ENCODE peak calls at places on chromosomes 7 and 10, in nine cellular contexts. A is HFFc6, V is AG04450, G is adrenal gland, Q is Calu3, B is AG10803, M is astrocyte of the spinal cord, K is GM23338, E is fibroblast of mammary gland. D is an unnamed sample.

GRCh38 chr10:21082206-21082605 is 185.1 kb upstream of the NEBL start:
- DNase-seq in E (peak), M (no peak), A (no peak), V (no peak), K (no peak), Q (no peak), B (peak), G (no peak), D (no peak)

GRCh38 chr7:12637819-12638592 is 49.4 kb upstream of the ARL4A start:
- DNase-seq in Q (no peak), B (no peak), V (peak), E (peak), A (no peak), G (no peak), M (no peak), K (no peak), D (no peak)

GRCh38 chr7:13050703-13051102 is 363.3 kb downstream of the ARL4A start:
- DNase-seq in V (peak), E (peak), A (peak), M (peak), Q (no peak), B (peak), K (no peak), G (no peak), D (no peak)

GRCh38 chr10:91804126-91804510 is 5.9 kb downstream of the TNKS2 start:
- DNase-seq in K (no peak), Q (no peak), V (no peak), B (no peak), E (no peak), A (no peak), M (no peak), G (no peak), D (no peak)

GRCh38 chr10:73816917-73817729 is 5.7 kb upstream of the NDST2 start:
- DNase-seq in K (no peak), A (no peak), G (no peak), B (no peak), M (no peak), V (no peak), Q (no peak), E (no peak), D (no peak)

GRCh38 chr7:5139998-5140397 is 50.0 kb upstream of the WIPI2 start:
- DNase-seq in K (peak), V (no peak), Q (peak), A (no peak), E (peak), M (no peak), G (peak), B (peak), D (no peak)

GRCh38 chr10:68502846-68503245 is 24.5 kb downstream of the SLC25A16 start:
- DNase-seq in M (no peak), E (no peak), G (no peak), Q (no peak), K (no peak), A (no peak), V (no peak), B (no peak), D (no peak)

GRCh38 chr10:98131615-98132014 is 2.8 kb upstream of the R3HCC1L start:
- DNase-seq in G (no peak), M (no peak), A (no peak), V (no peak), B (no peak), K (no peak), Q (no peak), E (no peak), D (no peak)

GRCh38 chr10:69492091-69492745 is 41.0 kb downstream of the TSPAN15 start:
- DNase-seq in A (no peak), M (no peak), V (no peak), Q (no peak), G (no peak), E (no peak), B (no peak), K (no peak), D (no peak)

GRCh38 chr7:50324113-50324512 is 19.6 kb downstream of the IKZF1 start:
- DNase-seq in K (no peak), Q (no peak), A (no peak), E (no peak), G (no peak), B (no peak), M (no peak), V (no peak), D (no peak)

GRCh38 chr10:84352251-84352842 is 24.0 kb downstream of the CCSER2 start:
- DNase-seq in A (peak), V (no peak), Q (peak), M (peak), E (peak), K (peak), G (peak), B (peak), D (peak)

GRCh38 chr7:19442016-19442785 is 266.6 kb downstream of the POLR1F start:
- DNase-seq in A (peak), V (peak), M (peak), K (peak), G (no peak), B (peak), E (peak), Q (peak), D (no peak)

GRCh38 chr7:80249184-80249583 is 114.6 kb downstream of the GNAI1 start:
- DNase-seq in K (no peak), B (no peak), V (no peak), Q (no peak), M (no peak), E (no peak), G (no peak), A (no peak), D (no peak)

GRCh38 chr7:103446046-103446520 is at the start of gene SLC26A5:
- DNase-seq in V (no peak), K (peak), A (no peak), M (no peak), Q (peak), B (no peak), E (no peak), G (no peak), D (no peak)

GRCh38 chr10:34489973-34490372 is 325.1 kb downstream of the PARD3 start:
- DNase-seq in V (peak), K (no peak), E (peak), G (no peak), Q (no peak), M (peak), B (peak), A (peak), D (no peak)

GRCh38 chr10:128877936-128878335 is 589.1 kb upstream of the MGMT start:
- DNase-seq in V (no peak), B (no peak), Q (no peak), M (no peak), A (no peak), K (no peak), E (no peak), G (no peak), D (no peak)

GRCh38 chr7:33339074-33339805 is 209.9 kb downstream of the BBS9 start:
- DNase-seq in E (peak), B (peak), Q (no peak), K (no peak), M (no peak), V (no peak), G (no peak), A (no peak), D (no peak)

GRCh38 chr7:33336820-33337219 is 207.5 kb downstream of the BBS9 start:
- DNase-seq in K (no peak), V (no peak), A (no peak), G (no peak), B (no peak), M (no peak), E (no peak), Q (no peak), D (no peak)

GRCh38 chr7:33334349-33334748 is 205.0 kb downstream of the BBS9 start:
- DNase-seq in Q (peak), G (no peak), B (peak), V (no peak), A (peak), K (peak), E (peak), M (peak), D (no peak)
- TF ChIP-seq CTCF in Q (peak), G (no peak), B (peak), V (peak), A (peak), K (peak), E (peak), M (peak), D (no peak)

GRCh38 chr7:101410743-101411476 is 48.2 kb downstream of the COL26A1 start:
- DNase-seq in E (peak), K (no peak), V (no peak), B (no peak), M (no peak), A (peak), Q (peak), G (peak), D (peak)

GRCh38 chr7:101405474-101406067 is 42.9 kb downstream of the COL26A1 start:
- DNase-seq in V (no peak), B (no peak), G (no peak), M (no peak), Q (no peak), K (no peak), E (no peak), A (no peak), D (no peak)

GRCh38 chr7:101412976-101413375 is 50.3 kb downstream of the COL26A1 start:
- DNase-seq in M (no peak), A (no peak), G (no peak), K (peak), Q (no peak), V (no peak), B (no peak), E (no peak), D (no peak)

DNA sequence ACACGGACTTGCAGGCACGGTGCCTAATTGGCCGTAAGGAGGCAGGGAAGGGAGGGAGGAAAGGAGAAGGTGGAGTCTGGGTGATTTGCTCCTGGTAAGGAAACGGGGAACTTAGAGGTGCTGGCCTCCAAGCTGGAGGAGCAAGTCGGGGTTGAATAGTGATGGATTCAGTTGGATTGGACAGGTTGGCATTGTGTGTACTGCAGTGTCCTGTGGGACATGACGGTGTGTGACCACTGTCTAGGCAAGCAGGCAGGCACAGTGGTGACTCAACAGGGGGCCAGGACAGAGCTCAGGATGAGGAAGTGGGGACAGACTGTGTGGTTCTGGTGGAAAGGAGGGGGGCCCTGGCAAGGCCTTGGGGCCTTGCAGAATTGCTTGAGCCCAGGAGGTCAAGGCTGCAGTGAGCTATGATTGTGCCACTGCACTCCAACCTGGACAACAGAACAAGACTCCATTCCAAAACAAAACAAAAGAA is 48.8 kb downstream of the COL26A1 start:
- DNase-seq in G (peak), M (no peak), Q (no peak), A (no peak), B (no peak), E (no peak), K (peak), V (no peak), D (no peak)
- TF ChIP-seq CTCF in G (no peak), M (no peak), Q (no peak), A (peak), B (no peak), E (no peak), K (no peak), V (no peak), D (peak)

GRCh38 chr7:17940302-17941170 is at the start of gene SNX13:
- DNase-seq in B (peak), G (peak), K (peak), E (peak), A (peak), Q (peak), M (peak), V (peak), D (peak)
- TF ChIP-seq CTCF in B (peak), G (no peak), K (no peak), E (no peak), A (peak), Q (peak), M (peak), V (peak), D (peak)

DNA sequence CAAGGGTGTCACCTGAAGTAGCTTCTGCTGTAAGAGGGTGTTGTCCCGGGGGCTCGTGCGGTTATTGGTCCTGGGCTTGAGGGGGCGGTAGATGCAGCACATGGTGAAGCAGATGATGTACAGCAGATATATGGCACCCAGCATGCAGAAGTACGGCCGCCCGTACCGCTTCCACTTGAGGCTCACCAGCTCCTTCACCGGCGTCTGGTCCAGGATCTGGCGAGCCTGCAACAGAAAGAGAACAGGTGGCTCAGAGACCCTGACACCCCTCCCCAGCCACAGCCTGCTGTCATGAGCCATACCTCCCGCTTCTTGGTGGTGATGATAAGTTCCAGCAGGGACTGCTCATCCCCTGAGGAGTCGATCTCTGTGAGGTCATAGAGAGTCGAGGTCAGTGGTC is 10.1 kb downstream of the TRPV6 start:
- DNase-seq in M (no peak), E (no peak), Q (no peak), G (no peak), B (no peak), V (no peak), A (no peak), K (no peak), D (no peak)
- TF ChIP-seq CTCF in M (no peak), E (no peak), Q (no peak), G (no peak), B (no peak), V (no peak), A (no peak), K (no peak), D (no peak)

DNA sequence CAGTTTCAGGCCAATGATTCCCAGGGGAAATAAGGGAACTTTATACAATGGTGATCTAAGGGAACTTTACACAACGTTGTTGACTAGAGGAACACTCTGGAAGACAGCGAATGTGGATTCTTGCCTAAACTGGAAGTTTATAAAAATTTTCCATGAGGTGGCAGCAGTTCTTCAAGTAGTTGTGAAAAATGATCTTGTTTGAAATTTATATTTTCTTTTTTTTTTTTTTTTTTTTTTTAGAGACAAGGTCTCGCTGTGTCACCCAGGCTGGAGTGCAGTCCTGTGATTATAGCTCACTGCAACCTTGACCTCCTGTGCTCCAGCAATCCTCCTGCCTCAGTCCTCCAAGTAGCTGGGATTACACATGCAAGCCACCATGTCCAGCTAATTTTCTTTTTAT is 32.1 kb upstream of the GTF2I start:
- DNase-seq in E (peak), V (peak), K (no peak), A (peak), G (peak), Q (no peak), B (peak), M (peak), D (no peak)
- TF ChIP-seq CTCF in E (peak), V (no peak), K (no peak), A (peak), G (peak), Q (no peak), B (peak), M (peak), D (no peak)

GRCh38 chr7:121449304-121449703 is 53.2 kb upstream of the FAM3C start:
- DNase-seq in V (no peak), M (no peak), G (no peak), Q (no peak), E (peak), B (peak), K (no peak), A (peak), D (no peak)
- TF ChIP-seq CTCF in V (peak), M (no peak), G (no peak), Q (no peak), E (peak), B (peak), K (no peak), A (no peak), D (no peak)

GRCh38 chr7:158706710-158707590 is 2.3 kb upstream of the NCAPG2 start:
- DNase-seq in M (no peak), E (no peak), B (no peak), A (no peak), K (no peak), V (no peak), Q (no peak), G (no peak), D (no peak)

GRCh38 chr7:158706273-158706704 is 1.7 kb upstream of the NCAPG2 start:
- DNase-seq in V (no peak), B (no peak), K (no peak), E (peak), G (no peak), Q (no peak), M (no peak), A (no peak), D (no peak)

GRCh38 chr7:158705234-158705890 is 758 bp upstream of the NCAPG2 start:
- DNase-seq in V (no peak), G (no peak), A (no peak), K (peak), M (no peak), E (peak), B (peak), Q (no peak), D (no peak)

GRCh38 chr7:158702944-158703343 is 1.7 kb downstream of the NCAPG2 start:
- DNase-seq in E (no peak), K (no peak), B (no peak), A (no peak), Q (no peak), G (no peak), M (no peak), V (no peak), D (no peak)

DNA sequence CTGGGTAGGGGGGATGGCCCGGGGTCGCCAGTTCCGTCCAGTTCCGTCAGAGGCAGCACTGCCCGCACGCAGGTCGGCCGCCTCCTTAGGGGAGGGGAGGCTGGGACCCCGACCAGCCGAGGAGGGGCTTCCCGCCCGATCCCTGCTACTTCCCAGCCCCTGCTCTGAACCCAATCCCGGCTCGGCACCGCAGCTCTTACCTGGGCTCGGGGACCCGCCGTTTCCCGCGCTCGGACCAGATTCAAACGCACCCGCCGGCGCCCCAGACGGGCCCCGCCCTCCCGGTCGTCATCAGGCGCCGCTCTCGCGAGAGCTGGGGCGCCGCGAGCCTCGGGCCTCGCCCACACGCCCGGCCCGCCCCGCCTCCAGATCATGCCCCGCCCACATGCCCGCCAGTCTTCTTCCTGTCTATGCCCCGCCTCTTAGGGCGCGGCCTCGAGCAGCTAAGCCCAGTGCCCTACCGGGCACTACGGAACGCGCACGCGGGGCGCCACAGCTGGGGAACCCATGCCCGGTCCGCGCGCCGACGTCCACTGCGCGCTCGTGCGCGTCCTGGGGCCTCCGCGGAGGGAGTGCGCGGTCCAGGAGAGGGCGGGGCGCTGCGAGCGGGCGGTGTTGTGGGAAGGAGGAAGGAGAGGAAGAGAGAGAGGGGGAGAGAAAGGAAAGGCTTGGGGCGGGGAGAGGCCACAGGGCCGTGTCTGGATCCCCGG is at the start of gene NCAPG2:
- DNase-seq in B (peak), K (peak), M (peak), A (peak), Q (peak), V (peak), E (peak), G (peak), D (peak)
- TF ChIP-seq CTCF in B (no peak), K (no peak), M (no peak), A (peak), Q (no peak), V (peak), E (no peak), G (peak), D (no peak)

GRCh38 chr7:149552778-149553177 is 55.2 kb upstream of the ZNF746 start:
- DNase-seq in B (no peak), V (no peak), M (no peak), A (no peak), K (no peak), Q (no peak), E (no peak), G (no peak), D (no peak)

GRCh38 chr7:149544028-149544427 is 46.4 kb upstream of the ZNF746 start:
- DNase-seq in G (no peak), A (no peak), E (no peak), Q (no peak), K (no peak), B (no peak), M (no peak), V (no peak), D (no peak)

GRCh38 chr7:149546331-149546730 is 48.7 kb upstream of the ZNF746 start:
- DNase-seq in Q (no peak), M (no peak), V (no peak), A (no peak), K (no peak), B (no peak), E (no peak), G (no peak), D (no peak)

DNA sequence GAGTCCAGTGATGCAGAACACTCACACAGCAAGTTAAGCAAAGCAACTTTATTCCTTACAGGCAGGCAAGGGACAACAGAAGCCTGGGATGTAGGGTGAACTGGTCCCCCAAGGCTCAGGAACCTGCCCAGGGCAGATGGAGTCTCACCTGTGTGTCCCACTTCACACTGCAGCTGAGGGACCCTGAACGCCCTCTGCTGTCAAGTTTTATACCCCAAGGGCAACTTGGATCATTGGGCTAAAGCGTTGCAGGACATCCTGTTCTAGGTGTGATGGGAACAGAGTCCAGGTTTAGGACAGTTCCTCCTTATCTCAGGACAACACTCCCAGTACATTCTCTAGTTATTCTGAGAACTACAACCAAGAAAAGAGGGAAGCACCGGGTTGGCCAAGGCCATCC is 49.5 kb upstream of the ZNF746 start:
- DNase-seq in A (no peak), V (no peak), K (peak), M (no peak), E (no peak), G (no peak), Q (no peak), B (no peak), D (no peak)
- TF ChIP-seq CTCF in A (peak), V (no peak), K (no peak), M (no peak), E (no peak), G (no peak), Q (peak), B (no peak), D (no peak)

DNA sequence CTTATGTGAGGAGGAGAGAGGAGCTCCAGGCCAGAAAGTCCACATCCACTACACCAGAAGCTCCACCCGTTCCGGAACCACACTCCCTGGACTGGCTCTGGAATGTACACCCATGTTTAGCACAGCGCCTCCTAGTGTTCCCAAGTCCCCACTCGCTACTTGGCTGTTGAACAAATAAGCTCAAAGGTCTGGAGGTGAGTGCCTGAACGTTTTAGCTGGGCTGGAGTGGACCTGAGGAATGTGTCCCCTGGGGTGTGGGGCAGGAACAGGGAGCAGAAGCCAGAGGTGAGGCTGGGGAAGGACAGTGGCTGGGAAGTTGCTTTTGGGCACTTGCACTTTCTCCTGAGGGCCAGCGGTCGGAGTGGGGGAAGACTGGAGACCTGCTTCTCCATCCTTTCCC is 164.1 kb upstream of the CDCA7L start:
- DNase-seq in K (peak), V (no peak), M (no peak), E (peak), Q (peak), G (peak), B (peak), A (peak), D (no peak)
- TF ChIP-seq CTCF in K (peak), V (peak), M (peak), E (peak), Q (no peak), G (no peak), B (peak), A (peak), D (no peak)